ENCODE peak calls at places on chromosomes 7 and 10, in seven cellular contexts. L is Caco-2, P is NCI-H1105, W is HEK293T, N is lung, J is AG09309, T is bronchial epithelial cell. M is an unnamed sample.

GRCh38 chr10:58220769-58221448 is 46.8 kb downstream of the IPMK start:
- DNase-seq in W (no peak), T (no peak), N (no peak), P (no peak), J (peak), L (no peak), M (no peak)

GRCh38 chr7:5525271-5526189 is 101.9 kb upstream of the TNRC18 start:
- DNase-seq in P (peak), T (peak), N (no peak), J (no peak), L (peak), W (no peak), M (peak)

GRCh38 chr7:132328047-132328620 is 248.1 kb downstream of the PLXNA4 start:
- DNase-seq in N (no peak), P (no peak), J (no peak), L (no peak), W (no peak), T (no peak), M (no peak)

GRCh38 chr10:52351911-52352310 is 37.8 kb downstream of the DKK1 start:
- DNase-seq in L (no peak), T (no peak), N (no peak), J (peak), W (no peak), P (no peak), M (no peak)

GRCh38 chr7:135716677-135717238 is 11.2 kb downstream of the SLC13A4 start:
- DNase-seq in J (peak), T (peak), N (no peak), L (no peak), P (no peak), W (peak), M (no peak)

GRCh38 chr7:144835166-144835611 is 664 bp downstream of the TPK1 start:
- DNase-seq in L (peak), W (peak), P (peak), T (peak), N (peak), J (no peak), M (peak)

GRCh38 chr7:27615420-27616185 is 47.1 kb downstream of the HIBADH start:
- DNase-seq in T (no peak), L (no peak), J (no peak), P (no peak), N (no peak), W (no peak), M (no peak)

GRCh38 chr7:91424372-91424771 is 160.1 kb downstream of the FZD1 start:
- DNase-seq in L (no peak), T (no peak), P (no peak), W (no peak), N (no peak), J (no peak), M (no peak)

GRCh38 chr7:36627836-36628235 is 96.5 kb downstream of the AOAH start:
- DNase-seq in J (no peak), N (no peak), T (no peak), W (no peak), P (no peak), L (no peak), M (no peak)

GRCh38 chr10:91536101-91536500 is 96.8 kb downstream of the PPP1R3C start:
- DNase-seq in L (no peak), N (peak), P (no peak), W (no peak), T (no peak), J (peak), M (no peak)

GRCh38 chr7:7099584-7100014 is 82.7 kb upstream of the C1GALT1 start:
- DNase-seq in J (peak), W (peak), T (peak), P (no peak), N (peak), L (peak), M (peak)

GRCh38 chr10:30172096-30172495 is 112.7 kb upstream of the JCAD start:
- DNase-seq in L (no peak), J (no peak), W (no peak), P (no peak), N (no peak), T (no peak), M (no peak)

GRCh38 chr10:13792011-13792410 is 205.2 kb downstream of the PRPF18 start:
- DNase-seq in J (no peak), T (no peak), N (no peak), P (peak), L (no peak), W (no peak), M (no peak)

GRCh38 chr10:80132299-80133139 is at the start of gene PLAC9:
- DNase-seq in T (no peak), N (no peak), J (no peak), W (no peak), L (no peak), P (no peak), M (peak)

GRCh38 chr10:120456626-120457430 is at the start of gene PLPP4:
- DNase-seq in P (peak), N (peak), J (no peak), L (no peak), T (no peak), W (peak), M (peak)

GRCh38 chr7:19747740-19748339 is 25.6 kb downstream of the TMEM196 start:
- DNase-seq in J (peak), W (peak), T (peak), P (peak), N (no peak), L (no peak), M (peak)

GRCh38 chr10:109877546-109877945 is 45.8 kb downstream of the XPNPEP1 start:
- DNase-seq in P (no peak), L (no peak), J (no peak), N (no peak), W (no peak), T (no peak), M (no peak)

GRCh38 chr10:36725581-36726520 is 399.5 kb upstream of the ANKRD30A start:
- DNase-seq in N (no peak), J (peak), L (peak), W (peak), T (peak), P (peak), M (peak)

GRCh38 chr10:119189811-119190282 is 11.2 kb upstream of the PRDX3 start:
- DNase-seq in T (peak), W (no peak), L (no peak), N (no peak), P (no peak), J (no peak), M (no peak)

GRCh38 chr10:14378387-14378960 is 47.8 kb upstream of the FRMD4A start:
- DNase-seq in W (no peak), N (no peak), J (no peak), T (no peak), L (no peak), P (no peak), M (no peak)

GRCh38 chr7:5695037-5695708 is 86.3 kb downstream of the RNF216 start:
- DNase-seq in N (no peak), L (no peak), W (no peak), T (no peak), J (no peak), P (no peak), M (peak)

GRCh38 chr7:49483142-49483541 is 290.3 kb upstream of the VWC2 start:
- DNase-seq in W (no peak), N (no peak), L (peak), P (no peak), J (no peak), T (no peak), M (no peak)

GRCh38 chr10:8150401-8150905 is 96.0 kb downstream of the GATA3 start:
- DNase-seq in L (no peak), N (no peak), P (no peak), T (no peak), J (no peak), W (no peak), M (no peak)

GRCh38 chr7:5500056-5500776 is 76.6 kb upstream of the TNRC18 start:
- DNase-seq in T (peak), N (no peak), L (no peak), J (no peak), P (no peak), W (no peak), M (no peak)

GRCh38 chr7:11831727-11832495 is at the start of gene THSD7A:
- DNase-seq in W (peak), P (peak), L (peak), J (no peak), N (peak), T (peak), M (peak)

GRCh38 chr7:158729646-158730382 is 25.2 kb upstream of the NCAPG2 start:
- DNase-seq in T (no peak), L (no peak), P (no peak), J (no peak), W (no peak), N (no peak), M (no peak)

GRCh38 chr10:112265745-112266144 is 17.5 kb upstream of the TECTB start:
- DNase-seq in J (no peak), N (no peak), P (no peak), L (no peak), W (no peak), T (no peak), M (peak)

GRCh38 chr7:128885370-128886187 is 22.9 kb downstream of the ATP6V1F start:
- DNase-seq in J (no peak), W (no peak), L (no peak), P (no peak), T (no peak), N (no peak), M (no peak)

GRCh38 chr10:1379601-1380000 is 323.4 kb downstream of the WDR37 start:
- DNase-seq in L (peak), J (no peak), N (no peak), T (no peak), W (no peak), P (no peak), M (no peak)

GRCh38 chr10:100303724-100304319 is 17.3 kb upstream of the BLOC1S2 start:
- DNase-seq in T (peak), J (no peak), P (peak), L (no peak), N (no peak), W (peak), M (peak)

GRCh38 chr7:111108526-111108925 is 17.6 kb downstream of the LRRN3 start:
- DNase-seq in P (peak), W (no peak), L (no peak), J (no peak), T (peak), N (no peak), M (no peak)

GRCh38 chr10:70272925-70273316 is 10.9 kb downstream of the NPFFR1 start:
- DNase-seq in L (no peak), J (no peak), N (no peak), P (no peak), T (peak), W (peak), M (no peak)

GRCh38 chr10:68242051-68242450 is 10.1 kb upstream of the ATOH7 start:
- DNase-seq in P (no peak), L (no peak), N (no peak), T (no peak), W (no peak), J (no peak), M (no peak)

GRCh38 chr7:102080371-102081243 is 206.1 kb upstream of the SH2B2 start:
- DNase-seq in T (no peak), P (no peak), N (no peak), W (no peak), L (no peak), J (no peak), M (no peak)

GRCh38 chr7:90225181-90225580 is 13.6 kb downstream of the STEAP2 start:
- DNase-seq in J (no peak), T (no peak), L (no peak), N (no peak), P (no peak), W (no peak), M (no peak)

GRCh38 chr7:130960208-130960988 is 226.4 kb upstream of the KLF14 start:
- DNase-seq in W (no peak), N (peak), J (peak), L (no peak), T (peak), P (no peak), M (peak)